ENCODE peak calls at places on chromosomes 16 and 17, in five cellular contexts. One of them, this sample, is unnamed.

GRCh38 chr17:42522263-42522790 is 13.7 kb upstream of the NAGLU start:
- DNase-seq in A549: no peak
- DNase-seq in GM12878: no peak
- DNase-seq in HepG2: peak
- DNase-seq in K562: no peak
- DNase-seq in this sample: no peak

GRCh38 chr17:8628609-8629169 is 1.8 kb downstream of the MYH10 start:
- DNase-seq in A549: no peak
- DNase-seq in GM12878: no peak
- DNase-seq in HepG2: no peak
- DNase-seq in K562: peak
- DNase-seq in this sample: no peak

GRCh38 chr16:69859105-69859969 is 91.8 kb upstream of the CLEC18A start:
- DNase-seq in A549: peak
- DNase-seq in GM12878: no peak
- DNase-seq in HepG2: peak
- DNase-seq in K562: peak
- DNase-seq in this sample: peak

GRCh38 chr16:79036541-79036940 is 564.0 kb downstream of the MAF start:
- DNase-seq in A549: no peak
- DNase-seq in GM12878: no peak
- DNase-seq in HepG2: no peak
- DNase-seq in K562: no peak
- DNase-seq in this sample: no peak

GRCh38 chr17:42675984-42676423 is 790 bp downstream of the PLEKHH3 start:
- DNase-seq in A549: peak
- DNase-seq in GM12878: no peak
- DNase-seq in HepG2: no peak
- DNase-seq in K562: peak
- DNase-seq in this sample: peak

GRCh38 chr17:7932949-7933348 is 943 bp downstream of the CNTROB start:
- DNase-seq in A549: peak
- DNase-seq in GM12878: no peak
- DNase-seq in HepG2: peak
- DNase-seq in K562: peak
- DNase-seq in this sample: peak

GRCh38 chr16:55488306-55488705 is 9.3 kb downstream of the MMP2 start:
- DNase-seq in A549: no peak
- DNase-seq in GM12878: no peak
- DNase-seq in HepG2: no peak
- DNase-seq in K562: no peak
- DNase-seq in this sample: no peak

GRCh38 chr16:50675686-50676610 is 5.2 kb downstream of the SNX20 start:
- DNase-seq in A549: no peak
- DNase-seq in GM12878: no peak
- DNase-seq in HepG2: no peak
- DNase-seq in K562: no peak
- DNase-seq in this sample: no peak

GRCh38 chr17:17859909-17860760 is 23.3 kb upstream of the SREBF1 start:
- DNase-seq in A549: peak
- DNase-seq in GM12878: no peak
- DNase-seq in HepG2: peak
- DNase-seq in K562: peak
- DNase-seq in this sample: peak

GRCh38 chr17:40112191-40112590 is 9.6 kb upstream of the MSL1 start:
- DNase-seq in A549: no peak
- DNase-seq in GM12878: no peak
- DNase-seq in HepG2: no peak
- DNase-seq in K562: no peak
- DNase-seq in this sample: no peak
- H3K27ac ChIP-seq in A549: peak
- H3K27ac ChIP-seq in GM12878: no peak
- H3K27ac ChIP-seq in HepG2: no peak
- H3K27ac ChIP-seq in K562: peak
- H3K27ac ChIP-seq in this sample: no peak

GRCh38 chr17:78766225-78766624 is 15.8 kb downstream of the CYTH1 start:
- DNase-seq in A549: no peak
- DNase-seq in GM12878: no peak
- DNase-seq in HepG2: no peak
- DNase-seq in K562: no peak
- DNase-seq in this sample: no peak
- TF ChIP-seq JUNB in A549: no peak
- TF ChIP-seq JUNB in GM12878: no peak
- TF ChIP-seq JUNB in HepG2: no peak
- TF ChIP-seq JUNB in K562: no peak
- TF ChIP-seq JUNB in this sample: no peak

DNA sequence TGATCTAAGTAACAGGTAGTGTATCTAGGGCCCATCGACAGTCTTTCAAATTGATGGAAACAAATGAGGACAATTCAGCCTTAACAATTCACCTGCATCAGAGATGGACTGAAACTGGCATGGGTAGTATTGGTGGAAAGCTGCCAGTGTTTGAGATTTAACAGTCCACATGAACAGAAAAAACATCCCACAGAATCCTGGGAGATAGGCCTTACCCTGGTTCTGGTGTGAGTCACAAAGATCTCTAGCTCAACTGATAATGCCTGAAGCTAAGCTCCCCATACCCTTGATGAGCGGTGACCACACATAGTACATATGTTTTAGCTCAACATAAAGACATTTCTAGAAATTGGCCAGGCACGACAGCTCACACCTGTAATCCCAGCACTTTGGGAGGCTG is 21.9 kb downstream of the CRK start:
- DNase-seq in A549: no peak
- DNase-seq in GM12878: no peak
- DNase-seq in HepG2: no peak
- DNase-seq in K562: no peak
- DNase-seq in this sample: no peak
- H3K27ac ChIP-seq in A549: no peak
- H3K27ac ChIP-seq in GM12878: no peak
- H3K27ac ChIP-seq in HepG2: no peak
- H3K27ac ChIP-seq in K562: no peak
- H3K27ac ChIP-seq in this sample: peak

GRCh38 chr16:11240636-11241473 is 15.1 kb downstream of the SOCS1 start:
- DNase-seq in A549: no peak
- DNase-seq in GM12878: no peak
- DNase-seq in HepG2: no peak
- DNase-seq in K562: no peak
- DNase-seq in this sample: peak
- TF ChIP-seq JUNB in A549: no peak
- TF ChIP-seq JUNB in GM12878: no peak
- TF ChIP-seq JUNB in HepG2: no peak
- TF ChIP-seq JUNB in K562: no peak
- TF ChIP-seq JUNB in this sample: no peak

GRCh38 chr16:29645699-29646187 is 17.3 kb upstream of the SPN start:
- DNase-seq in A549: no peak
- DNase-seq in GM12878: peak
- DNase-seq in HepG2: peak
- DNase-seq in K562: peak
- DNase-seq in this sample: peak
- H3K27ac ChIP-seq in A549: no peak
- H3K27ac ChIP-seq in GM12878: peak
- H3K27ac ChIP-seq in HepG2: peak
- H3K27ac ChIP-seq in K562: peak
- H3K27ac ChIP-seq in this sample: no peak

This sample was measured in GM23338.